ENCODE peak calls at places on chromosome 12, in eight cellular contexts. N is endodermal cell; O is HEK293T; U is H4; M is endothelial cell; R is HCT116; I is activated CD4-positive, CD25-positive, alpha-beta regulatory T cell; E is Caki2. F is an unnamed sample.

GRCh38 chr12:5432011-5432400 is at the start of gene NTF3:
- DNase-seq in U (peak; percentile 57), R (no peak), N (peak; percentile 84), I (no peak), M (peak; percentile 32), E (no peak), O (peak; percentile 37), F (peak; percentile 80)

GRCh38 chr12:27112891-27113290 is 30.5 kb upstream of the C12orf71 start:
- DNase-seq in N (no peak), E (no peak), O (no peak), I (no peak), R (no peak), U (no peak), M (no peak), F (no peak)

GRCh38 chr12:131682511-131682895 is 28.4 kb upstream of the SFSWAP start:
- DNase-seq in R (no peak), M (no peak), I (no peak), N (no peak), U (no peak), E (no peak), O (no peak), F (no peak)

GRCh38 chr12:2652401-2653081 is 142.2 kb upstream of the FKBP4 start:
- DNase-seq in I (no peak), M (no peak), N (peak; percentile 88), U (no peak), E (no peak), O (no peak), R (no peak), F (peak; percentile 79)

GRCh38 chr12:58393152-58393551 is 451.8 kb downstream of the ATP23 start:
- DNase-seq in N (no peak), E (peak; percentile 65), M (no peak), R (no peak), O (no peak), I (no peak), U (no peak), F (no peak)

GRCh38 chr12:107437954-107438353 is 247.6 kb upstream of the PWP1 start:
- DNase-seq in O (no peak), N (no peak), E (no peak), R (no peak), M (no peak), I (no peak), U (no peak), F (no peak)

GRCh38 chr12:52521175-52521574 is 981 bp upstream of the KRT5 start:
- DNase-seq in U (peak; percentile 65), R (peak; percentile 23), I (no peak), O (no peak), M (peak; percentile 1), N (peak; percentile 77), E (no peak), F (no peak)

GRCh38 chr12:6202331-6202730 is 2.1 kb downstream of the CD9 start:
- DNase-seq in M (no peak), R (no peak), I (no peak), O (no peak), N (no peak), U (no peak), E (no peak), F (no peak)

GRCh38 chr12:124545508-124546418 is 21.6 kb downstream of the NCOR2 start:
- DNase-seq in N (no peak), M (no peak), E (no peak), U (no peak), R (no peak), O (no peak), I (no peak), F (no peak)

GRCh38 chr12:108201808-108202207 is 72.7 kb downstream of the WSCD2 start:
- DNase-seq in U (no peak), O (no peak), E (no peak), M (no peak), I (no peak), N (peak; percentile 80), R (no peak), F (no peak)

GRCh38 chr12:96710127-96710745 is 196.8 kb upstream of the NEDD1 start:
- DNase-seq in U (no peak), N (peak; percentile 84), M (no peak), O (no peak), I (no peak), E (no peak), R (no peak), F (no peak)

GRCh38 chr12:131283191-131283861 is 329.6 kb downstream of the ADGRD1 start:
- DNase-seq in O (no peak), E (no peak), M (no peak), R (no peak), N (no peak), U (no peak), I (no peak), F (no peak)

GRCh38 chr12:6215932-6216494 is 15.8 kb downstream of the CD9 start:
- DNase-seq in M (no peak), N (peak; percentile 85), I (no peak), R (peak; percentile 93), E (peak; percentile 99), O (no peak), U (peak; percentile 100), F (peak; percentile 81)

GRCh38 chr12:47763481-47764344 is 5.0 kb upstream of the RAPGEF3 start:
- DNase-seq in M (no peak), N (no peak), E (peak; percentile 100), U (no peak), I (no peak), R (no peak), O (no peak), F (no peak)

GRCh38 chr12:94768398-94769039 is 118.2 kb upstream of the TMCC3 start:
- DNase-seq in R (no peak), O (no peak), N (no peak), I (no peak), E (no peak), M (no peak), U (no peak), F (no peak)

GRCh38 chr12:53219116-53219955 is 12.3 kb upstream of the ITGB7 start:
- DNase-seq in R (no peak), E (no peak), N (peak; percentile 66), O (no peak), U (peak; percentile 49), M (no peak), I (no peak), F (no peak)

GRCh38 chr12:109494348-109494881 is 17.0 kb downstream of the UBE3B start:
- DNase-seq in N (no peak), U (peak; percentile 25), E (no peak), I (no peak), R (no peak), O (no peak), M (no peak), F (no peak)

GRCh38 chr12:68119724-68120211 is 39.8 kb downstream of the IFNG start:
- DNase-seq in N (no peak), M (no peak), O (no peak), E (no peak), I (no peak), U (peak; percentile 23), R (no peak), F (no peak)

GRCh38 chr12:25384038-25384953 is 133.6 kb upstream of the KRAS start:
- DNase-seq in O (no peak), E (peak; percentile 10), U (no peak), R (no peak), I (no peak), N (peak; percentile 75), M (no peak), F (no peak)

GRCh38 chr12:124500232-124501079 is 67.0 kb downstream of the NCOR2 start:
- DNase-seq in N (peak; percentile 94), I (no peak), O (no peak), M (peak; percentile 47), U (peak; percentile 37), E (no peak), R (no peak), F (peak; percentile 82)

GRCh38 chr12:116215021-116215420 is 62.5 kb downstream of the MED13L start:
- DNase-seq in N (no peak), E (no peak), U (no peak), O (no peak), I (no peak), R (no peak), M (no peak), F (no peak)

GRCh38 chr12:591571-592505 is 71.4 kb downstream of the NINJ2 start:
- DNase-seq in R (no peak), E (no peak), U (no peak), I (no peak), N (no peak), O (peak; percentile 9), M (no peak), F (no peak)

GRCh38 chr12:101789171-101789570 is 41.6 kb downstream of the GNPTAB start:
- DNase-seq in M (no peak), E (no peak), N (no peak), I (no peak), R (no peak), O (no peak), U (no peak), F (no peak)

GRCh38 chr12:121114019-121114639 is 18.5 kb upstream of the P2RX7 start:
- DNase-seq in R (no peak), N (no peak), E (no peak), O (no peak), U (no peak), I (no peak), M (no peak), F (no peak)

GRCh38 chr12:126727656-126728055 is 1539.3 kb upstream of the TMEM132C start:
- DNase-seq in I (no peak), O (no peak), U (no peak), R (no peak), M (no peak), N (peak; percentile 83), E (no peak), F (no peak)

GRCh38 chr12:58801986-58802385 is 118.3 kb downstream of the LRIG3 start:
- DNase-seq in O (no peak), M (no peak), I (no peak), E (no peak), N (no peak), U (no peak), R (no peak), F (no peak)

GRCh38 chr12:59940676-59941342 is 345.0 kb downstream of the SLC16A7 start:
- DNase-seq in N (no peak), E (no peak), U (no peak), R (no peak), O (no peak), M (no peak), I (no peak), F (no peak)

GRCh38 chr12:130954544-130954831 is 781 bp downstream of the ADGRD1 start:
- DNase-seq in I (no peak), U (no peak), N (no peak), R (no peak), O (no peak), E (no peak), M (no peak), F (no peak)

GRCh38 chr12:34394211-34395055 is 372.1 kb downstream of the ALG10 start:
- DNase-seq in O (no peak), E (no peak), I (no peak), U (no peak), N (peak; percentile 15), R (no peak), M (no peak), F (peak; percentile 2)

GRCh38 chr12:11513288-11513687 is 117.9 kb upstream of the PRB2 start:
- DNase-seq in I (no peak), M (peak; percentile 19), R (peak; percentile 23), N (peak; percentile 72), O (peak; percentile 19), U (peak; percentile 27), E (no peak), F (peak; percentile 22)

GRCh38 chr12:131929530-131930456 is 717 bp downstream of the PUS1 start:
- DNase-seq in I (no peak), U (no peak), E (peak; percentile 30), N (peak; percentile 82), R (no peak), M (peak; percentile 41), O (no peak), F (peak; percentile 66)

GRCh38 chr12:23781118-23781517 is 168.4 kb downstream of the SOX5 start:
- DNase-seq in I (no peak), U (no peak), E (no peak), N (no peak), M (no peak), R (no peak), O (no peak), F (no peak)

F was measured in iPS-NIHi11.